ENCODE peak calls at places on chromosomes 16 and 17, in six cellular contexts. One of them, this sample, is unnamed.

GRCh38 chr17:40443988-40444899 is 994 bp downstream of the IGFBP4 start:
- DNase-seq in progenitor cell of endocrine pancreas: no peak
- DNase-seq in fibroblast of pulmonary artery: peak; percentile 32
- DNase-seq in stimulated activated CD8-positive, alpha-beta memory T cell treated with anti-CD3 and anti-CD28 coated beads, Interleukin-12 subunit alpha, Interleukin-12 subunit beta, amount 100 ng/mL, for 4 hours: no peak
- DNase-seq in memory B cell: no peak
- DNase-seq in T-helper 9 cell: no peak
- DNase-seq in this sample: no peak

GRCh38 chr17:1742371-1743093 is at the start of gene SERPINF2:
- DNase-seq in stimulated activated CD8-positive, alpha-beta memory T cell treated with anti-CD3 and anti-CD28 coated beads, Interleukin-12 subunit alpha, Interleukin-12 subunit beta, amount 100 ng/mL, for 4 hours: no peak
- DNase-seq in progenitor cell of endocrine pancreas: no peak
- DNase-seq in memory B cell: no peak
- DNase-seq in fibroblast of pulmonary artery: no peak
- DNase-seq in T-helper 9 cell: no peak
- DNase-seq in this sample: no peak

GRCh38 chr17:41424111-41424635 is at the start of gene KRT37:
- DNase-seq in fibroblast of pulmonary artery: no peak
- DNase-seq in stimulated activated CD8-positive, alpha-beta memory T cell treated with anti-CD3 and anti-CD28 coated beads, Interleukin-12 subunit alpha, Interleukin-12 subunit beta, amount 100 ng/mL, for 4 hours: no peak
- DNase-seq in T-helper 9 cell: no peak
- DNase-seq in memory B cell: no peak
- DNase-seq in progenitor cell of endocrine pancreas: no peak
- DNase-seq in this sample: no peak

GRCh38 chr16:86211800-86212199 is 298.5 kb upstream of the FOXF1 start:
- DNase-seq in stimulated activated CD8-positive, alpha-beta memory T cell treated with anti-CD3 and anti-CD28 coated beads, Interleukin-12 subunit alpha, Interleukin-12 subunit beta, amount 100 ng/mL, for 4 hours: no peak
- DNase-seq in fibroblast of pulmonary artery: no peak
- DNase-seq in progenitor cell of endocrine pancreas: no peak
- DNase-seq in memory B cell: no peak
- DNase-seq in T-helper 9 cell: no peak
- DNase-seq in this sample: no peak

GRCh38 chr17:18947866-18948265 is 4.1 kb upstream of the SLC5A10 start:
- DNase-seq in fibroblast of pulmonary artery: no peak
- DNase-seq in stimulated activated CD8-positive, alpha-beta memory T cell treated with anti-CD3 and anti-CD28 coated beads, Interleukin-12 subunit alpha, Interleukin-12 subunit beta, amount 100 ng/mL, for 4 hours: no peak
- DNase-seq in progenitor cell of endocrine pancreas: no peak
- DNase-seq in memory B cell: no peak
- DNase-seq in T-helper 9 cell: no peak
- DNase-seq in this sample: no peak

GRCh38 chr17:68182940-68183551 is 64.8 kb upstream of the AMZ2 start:
- DNase-seq in fibroblast of pulmonary artery: no peak
- DNase-seq in stimulated activated CD8-positive, alpha-beta memory T cell treated with anti-CD3 and anti-CD28 coated beads, Interleukin-12 subunit alpha, Interleukin-12 subunit beta, amount 100 ng/mL, for 4 hours: peak; percentile 48
- DNase-seq in memory B cell: peak; percentile 44
- DNase-seq in progenitor cell of endocrine pancreas: no peak
- DNase-seq in T-helper 9 cell: peak; percentile 69
- DNase-seq in this sample: no peak

GRCh38 chr17:57870283-57870635 is 20.4 kb upstream of the MRPS23 start:
- DNase-seq in stimulated activated CD8-positive, alpha-beta memory T cell treated with anti-CD3 and anti-CD28 coated beads, Interleukin-12 subunit alpha, Interleukin-12 subunit beta, amount 100 ng/mL, for 4 hours: no peak
- DNase-seq in progenitor cell of endocrine pancreas: no peak
- DNase-seq in T-helper 9 cell: no peak
- DNase-seq in memory B cell: no peak
- DNase-seq in fibroblast of pulmonary artery: no peak
- DNase-seq in this sample: no peak

GRCh38 chr17:76268015-76268749 is 3.0 kb downstream of the UBALD2 start:
- DNase-seq in progenitor cell of endocrine pancreas: no peak
- DNase-seq in memory B cell: peak; percentile 69
- DNase-seq in stimulated activated CD8-positive, alpha-beta memory T cell treated with anti-CD3 and anti-CD28 coated beads, Interleukin-12 subunit alpha, Interleukin-12 subunit beta, amount 100 ng/mL, for 4 hours: peak; percentile 66
- DNase-seq in T-helper 9 cell: peak; percentile 69
- DNase-seq in fibroblast of pulmonary artery: peak; percentile 90
- DNase-seq in this sample: peak; percentile 86

GRCh38 chr17:65463242-65463641 is 98.2 kb downstream of the AXIN2 start:
- DNase-seq in memory B cell: no peak
- DNase-seq in progenitor cell of endocrine pancreas: no peak
- DNase-seq in T-helper 9 cell: no peak
- DNase-seq in stimulated activated CD8-positive, alpha-beta memory T cell treated with anti-CD3 and anti-CD28 coated beads, Interleukin-12 subunit alpha, Interleukin-12 subunit beta, amount 100 ng/mL, for 4 hours: no peak
- DNase-seq in fibroblast of pulmonary artery: peak; percentile 97
- DNase-seq in this sample: peak; percentile 81

GRCh38 chr17:32298721-32299578 is 33.3 kb downstream of the RHBDL3 start:
- DNase-seq in T-helper 9 cell: no peak
- DNase-seq in progenitor cell of endocrine pancreas: no peak
- DNase-seq in stimulated activated CD8-positive, alpha-beta memory T cell treated with anti-CD3 and anti-CD28 coated beads, Interleukin-12 subunit alpha, Interleukin-12 subunit beta, amount 100 ng/mL, for 4 hours: no peak
- DNase-seq in memory B cell: no peak
- DNase-seq in fibroblast of pulmonary artery: no peak
- DNase-seq in this sample: no peak

GRCh38 chr16:19837331-19837943 is 47.2 kb downstream of the GPRC5B start:
- DNase-seq in T-helper 9 cell: no peak
- DNase-seq in fibroblast of pulmonary artery: no peak
- DNase-seq in progenitor cell of endocrine pancreas: no peak
- DNase-seq in stimulated activated CD8-positive, alpha-beta memory T cell treated with anti-CD3 and anti-CD28 coated beads, Interleukin-12 subunit alpha, Interleukin-12 subunit beta, amount 100 ng/mL, for 4 hours: no peak
- DNase-seq in memory B cell: no peak
- DNase-seq in this sample: no peak

GRCh38 chr17:10775058-10775457 is 28.8 kb downstream of the TMEM238L start:
- DNase-seq in T-helper 9 cell: no peak
- DNase-seq in fibroblast of pulmonary artery: no peak
- DNase-seq in progenitor cell of endocrine pancreas: no peak
- DNase-seq in memory B cell: no peak
- DNase-seq in stimulated activated CD8-positive, alpha-beta memory T cell treated with anti-CD3 and anti-CD28 coated beads, Interleukin-12 subunit alpha, Interleukin-12 subunit beta, amount 100 ng/mL, for 4 hours: no peak
- DNase-seq in this sample: no peak

GRCh38 chr16:9258423-9259051 is 167.1 kb downstream of the HAPSTR1 start:
- DNase-seq in stimulated activated CD8-positive, alpha-beta memory T cell treated with anti-CD3 and anti-CD28 coated beads, Interleukin-12 subunit alpha, Interleukin-12 subunit beta, amount 100 ng/mL, for 4 hours: no peak
- DNase-seq in fibroblast of pulmonary artery: peak; percentile 3
- DNase-seq in T-helper 9 cell: no peak
- DNase-seq in memory B cell: peak; percentile 12
- DNase-seq in progenitor cell of endocrine pancreas: peak; percentile 41
- DNase-seq in this sample: no peak

GRCh38 chr16:610513-611381 is 20.0 kb upstream of the WFIKKN1 start:
- DNase-seq in progenitor cell of endocrine pancreas: no peak
- DNase-seq in stimulated activated CD8-positive, alpha-beta memory T cell treated with anti-CD3 and anti-CD28 coated beads, Interleukin-12 subunit alpha, Interleukin-12 subunit beta, amount 100 ng/mL, for 4 hours: peak; percentile 23
- DNase-seq in memory B cell: peak; percentile 42
- DNase-seq in fibroblast of pulmonary artery: no peak
- DNase-seq in T-helper 9 cell: peak; percentile 58
- DNase-seq in this sample: no peak

GRCh38 chr17:79005063-79005861 is 4.3 kb downstream of the CANT1 start:
- DNase-seq in stimulated activated CD8-positive, alpha-beta memory T cell treated with anti-CD3 and anti-CD28 coated beads, Interleukin-12 subunit alpha, Interleukin-12 subunit beta, amount 100 ng/mL, for 4 hours: no peak
- DNase-seq in memory B cell: no peak
- DNase-seq in T-helper 9 cell: no peak
- DNase-seq in progenitor cell of endocrine pancreas: no peak
- DNase-seq in fibroblast of pulmonary artery: no peak
- DNase-seq in this sample: no peak

GRCh38 chr17:31746884-31747495 is 112.1 kb downstream of the COPRS start:
- DNase-seq in T-helper 9 cell: no peak
- DNase-seq in progenitor cell of endocrine pancreas: no peak
- DNase-seq in stimulated activated CD8-positive, alpha-beta memory T cell treated with anti-CD3 and anti-CD28 coated beads, Interleukin-12 subunit alpha, Interleukin-12 subunit beta, amount 100 ng/mL, for 4 hours: no peak
- DNase-seq in fibroblast of pulmonary artery: no peak
- DNase-seq in memory B cell: no peak
- DNase-seq in this sample: no peak

GRCh38 chr17:2705263-2705662 is 6.3 kb downstream of the CLUH start:
- DNase-seq in T-helper 9 cell: no peak
- DNase-seq in fibroblast of pulmonary artery: peak; percentile 45
- DNase-seq in progenitor cell of endocrine pancreas: no peak
- DNase-seq in stimulated activated CD8-positive, alpha-beta memory T cell treated with anti-CD3 and anti-CD28 coated beads, Interleukin-12 subunit alpha, Interleukin-12 subunit beta, amount 100 ng/mL, for 4 hours: no peak
- DNase-seq in memory B cell: no peak
- DNase-seq in this sample: no peak

GRCh38 chr17:75826561-75827290 is 17.5 kb downstream of the UNC13D start:
- DNase-seq in progenitor cell of endocrine pancreas: no peak
- DNase-seq in stimulated activated CD8-positive, alpha-beta memory T cell treated with anti-CD3 and anti-CD28 coated beads, Interleukin-12 subunit alpha, Interleukin-12 subunit beta, amount 100 ng/mL, for 4 hours: no peak
- DNase-seq in T-helper 9 cell: no peak
- DNase-seq in fibroblast of pulmonary artery: no peak
- DNase-seq in memory B cell: no peak
- DNase-seq in this sample: no peak

GRCh38 chr17:76085731-76086366 is 6.9 kb downstream of the ZACN start:
- DNase-seq in T-helper 9 cell: no peak
- DNase-seq in stimulated activated CD8-positive, alpha-beta memory T cell treated with anti-CD3 and anti-CD28 coated beads, Interleukin-12 subunit alpha, Interleukin-12 subunit beta, amount 100 ng/mL, for 4 hours: no peak
- DNase-seq in memory B cell: no peak
- DNase-seq in progenitor cell of endocrine pancreas: no peak
- DNase-seq in fibroblast of pulmonary artery: no peak
- DNase-seq in this sample: no peak

GRCh38 chr17:7656958-7657715 is 6.4 kb downstream of the ATP1B2 start:
- DNase-seq in memory B cell: no peak
- DNase-seq in progenitor cell of endocrine pancreas: no peak
- DNase-seq in fibroblast of pulmonary artery: peak; percentile 18
- DNase-seq in T-helper 9 cell: no peak
- DNase-seq in stimulated activated CD8-positive, alpha-beta memory T cell treated with anti-CD3 and anti-CD28 coated beads, Interleukin-12 subunit alpha, Interleukin-12 subunit beta, amount 100 ng/mL, for 4 hours: no peak
- DNase-seq in this sample: no peak

GRCh38 chr16:22764662-22765302 is 49.2 kb upstream of the HS3ST2 start:
- DNase-seq in memory B cell: no peak
- DNase-seq in fibroblast of pulmonary artery: no peak
- DNase-seq in stimulated activated CD8-positive, alpha-beta memory T cell treated with anti-CD3 and anti-CD28 coated beads, Interleukin-12 subunit alpha, Interleukin-12 subunit beta, amount 100 ng/mL, for 4 hours: no peak
- DNase-seq in T-helper 9 cell: no peak
- DNase-seq in progenitor cell of endocrine pancreas: no peak
- DNase-seq in this sample: no peak